ENCODE peak calls at places on chromosomes 1 and 21, in six cellular contexts. O is AG09319, N is A549, L is RWPE1, T is GM12878, E is psoas muscle. X is an unnamed sample.

GRCh38 chr1:213986925-213987250 is 885 bp upstream of the PROX1 start:
- DNase-seq in L (no peak), E (no peak), O (no peak), N (no peak), T (no peak), X (no peak)

GRCh38 chr1:68511254-68511653 is 14.4 kb upstream of the DEPDC1 start:
- DNase-seq in E (no peak), T (no peak), L (no peak), O (no peak), N (no peak), X (no peak)

GRCh38 chr1:218341325-218341724 is 3.8 kb upstream of the TGFB2 start:
- DNase-seq in T (no peak), L (no peak), O (no peak), N (no peak), E (no peak), X (no peak)

GRCh38 chr21:29075706-29076447 is 2.4 kb upstream of the CCT8 start:
- DNase-seq in O (no peak), E (no peak), N (no peak), T (no peak), L (peak), X (no peak)

GRCh38 chr1:47378147-47378546 is 37.9 kb upstream of the FOXE3 start:
- DNase-seq in L (no peak), T (no peak), E (no peak), O (no peak), N (no peak), X (no peak)

GRCh38 chr1:235399661-235400060 is 32.4 kb downstream of the TBCE start:
- DNase-seq in N (no peak), E (no peak), L (no peak), O (no peak), T (no peak), X (no peak)

GRCh38 chr21:46077674-46078101 is 20.2 kb upstream of the COL6A2 start:
- DNase-seq in O (no peak), E (no peak), L (no peak), N (no peak), T (no peak), X (no peak)

GRCh38 chr1:89780721-89781120 is 40.1 kb upstream of the LRRC8D start:
- DNase-seq in E (no peak), O (peak), T (no peak), L (peak), N (peak), X (no peak)

GRCh38 chr1:65281846-65282245 is 27.5 kb upstream of the DNAJC6 start:
- DNase-seq in L (no peak), E (no peak), N (no peak), T (no peak), O (no peak), X (no peak)

GRCh38 chr1:85087659-85088407 is 39.5 kb upstream of the MCOLN3 start:
- DNase-seq in E (no peak), O (no peak), T (no peak), L (peak), N (no peak), X (no peak)

GRCh38 chr1:182617734-182618288 is 13.6 kb upstream of the RGS16 start:
- DNase-seq in N (no peak), L (no peak), T (no peak), O (no peak), E (no peak), X (no peak)

GRCh38 chr1:78255849-78256248 is 210.1 kb downstream of the GIPC2 start:
- DNase-seq in N (no peak), T (no peak), E (no peak), O (no peak), L (no peak), X (no peak)

GRCh38 chr1:195899762-195900352 is 708.4 kb downstream of the KCNT2 start:
- DNase-seq in L (peak), N (peak), E (no peak), T (no peak), O (no peak), X (no peak)

GRCh38 chr1:159015440-159015909 is 5.8 kb downstream of the IFI16 start:
- DNase-seq in N (peak), E (peak), L (peak), O (peak), T (peak), X (peak)

GRCh38 chr1:100750002-100750885 is 30.7 kb downstream of the VCAM1 start:
- DNase-seq in O (no peak), N (peak), L (no peak), E (no peak), T (no peak), X (no peak)
- TF ChIP-seq CTCF in O (no peak), N (no peak), L (no peak), E (no peak), T (no peak), X (no peak)

DNA sequence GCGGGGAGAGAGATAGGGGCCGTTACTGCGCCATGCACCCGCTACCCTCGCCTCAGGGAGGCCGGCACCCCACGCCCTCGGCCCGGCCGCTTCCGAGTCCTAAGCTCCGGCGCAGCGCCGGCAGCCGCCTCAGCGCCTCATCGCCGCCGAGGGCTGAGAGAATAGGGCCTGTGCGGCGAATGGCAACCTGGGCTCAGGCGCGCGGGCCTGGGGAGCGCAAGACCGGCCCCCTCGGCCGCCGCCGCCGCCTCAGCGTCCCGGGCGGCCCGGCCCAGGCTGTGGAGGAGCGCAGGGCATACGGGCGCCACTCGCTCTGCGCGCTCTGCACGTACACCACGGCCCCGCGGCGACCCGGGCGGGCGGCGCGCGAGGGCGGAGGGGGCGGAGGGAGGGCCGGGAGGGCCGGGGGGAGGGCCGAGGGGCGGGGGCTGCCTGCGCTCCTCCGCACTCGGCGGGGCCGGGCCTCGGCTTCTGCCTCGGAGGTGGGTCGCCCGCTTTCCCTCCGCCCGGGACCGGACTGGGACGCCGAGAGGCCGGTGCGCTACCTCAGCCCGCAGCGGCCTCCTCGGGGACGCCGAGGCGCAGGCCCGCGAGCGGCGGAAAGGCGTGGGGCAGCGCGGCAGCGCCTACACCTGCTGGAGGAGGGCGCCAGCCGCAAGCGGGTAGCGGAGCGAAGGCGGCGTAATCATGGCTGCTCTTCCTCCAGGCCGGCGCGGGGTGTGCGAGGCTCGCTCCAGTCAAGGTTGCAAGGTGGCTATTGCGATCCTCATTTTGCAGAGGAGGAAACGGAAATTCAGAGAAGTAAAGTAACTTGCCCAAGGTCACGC is at the start of gene EGLN1:
- DNase-seq in N (peak), O (peak), L (peak), T (peak), E (peak), X (peak)
- TF ChIP-seq CTCF in N (peak), O (peak), L (peak), T (peak), E (no peak), X (peak)

GRCh38 chr21:36422279-36423098 is 37.3 kb downstream of the CHAF1B start:
- DNase-seq in L (peak), E (peak), T (no peak), N (peak), O (no peak), X (peak)
- TF ChIP-seq CTCF in L (peak), E (peak), T (peak), N (peak), O (peak), X (peak)

GRCh38 chr1:154842635-154843034 is 27.4 kb downstream of the KCNN3 start:
- DNase-seq in N (no peak), E (no peak), O (no peak), T (no peak), L (no peak), X (no peak)

GRCh38 chr1:154839691-154840090 is 30.4 kb downstream of the KCNN3 start:
- DNase-seq in O (no peak), N (no peak), E (no peak), T (no peak), L (no peak), X (no peak)

GRCh38 chr1:154841384-154841783 is 28.7 kb downstream of the KCNN3 start:
- DNase-seq in T (no peak), N (no peak), E (no peak), O (no peak), L (no peak), X (no peak)

GRCh38 chr1:154838988-154839387 is 31.1 kb downstream of the KCNN3 start:
- DNase-seq in O (no peak), L (no peak), E (no peak), N (no peak), T (no peak), X (no peak)

DNA sequence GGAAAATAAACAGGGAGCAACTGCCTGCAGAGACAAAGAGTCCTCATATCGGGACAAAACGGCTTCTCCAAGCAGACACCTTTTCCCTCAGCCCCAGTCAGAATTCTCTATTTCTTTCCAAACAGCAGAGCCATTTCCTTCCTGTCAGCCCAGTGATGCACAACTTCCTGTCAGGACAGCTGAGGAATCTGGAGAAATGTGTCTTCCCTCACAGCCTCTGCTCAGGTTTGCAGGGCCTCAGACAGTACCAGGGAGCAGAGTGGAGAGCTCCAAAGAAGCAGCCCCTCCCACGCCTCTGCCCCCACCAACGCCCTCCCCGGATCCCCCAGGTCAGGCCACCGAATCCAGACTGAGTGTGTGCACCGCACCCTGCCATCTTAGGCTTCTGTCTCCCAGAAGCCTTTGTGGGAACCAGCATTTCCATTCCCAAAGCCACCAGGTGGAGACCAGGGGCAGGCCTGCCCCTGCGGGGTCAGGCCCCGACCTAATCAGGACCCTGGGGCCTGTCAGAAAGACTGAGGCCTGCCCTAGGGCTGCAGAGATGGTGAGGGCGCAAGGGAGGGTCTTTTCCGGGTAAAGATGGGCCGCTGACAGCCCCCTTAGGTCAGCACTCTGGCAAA is 29.4 kb downstream of the KCNN3 start:
- DNase-seq in O (no peak), E (no peak), N (no peak), T (no peak), L (no peak), X (no peak)
- TF ChIP-seq CTCF in O (no peak), E (no peak), N (no peak), T (no peak), L (no peak), X (no peak)

DNA sequence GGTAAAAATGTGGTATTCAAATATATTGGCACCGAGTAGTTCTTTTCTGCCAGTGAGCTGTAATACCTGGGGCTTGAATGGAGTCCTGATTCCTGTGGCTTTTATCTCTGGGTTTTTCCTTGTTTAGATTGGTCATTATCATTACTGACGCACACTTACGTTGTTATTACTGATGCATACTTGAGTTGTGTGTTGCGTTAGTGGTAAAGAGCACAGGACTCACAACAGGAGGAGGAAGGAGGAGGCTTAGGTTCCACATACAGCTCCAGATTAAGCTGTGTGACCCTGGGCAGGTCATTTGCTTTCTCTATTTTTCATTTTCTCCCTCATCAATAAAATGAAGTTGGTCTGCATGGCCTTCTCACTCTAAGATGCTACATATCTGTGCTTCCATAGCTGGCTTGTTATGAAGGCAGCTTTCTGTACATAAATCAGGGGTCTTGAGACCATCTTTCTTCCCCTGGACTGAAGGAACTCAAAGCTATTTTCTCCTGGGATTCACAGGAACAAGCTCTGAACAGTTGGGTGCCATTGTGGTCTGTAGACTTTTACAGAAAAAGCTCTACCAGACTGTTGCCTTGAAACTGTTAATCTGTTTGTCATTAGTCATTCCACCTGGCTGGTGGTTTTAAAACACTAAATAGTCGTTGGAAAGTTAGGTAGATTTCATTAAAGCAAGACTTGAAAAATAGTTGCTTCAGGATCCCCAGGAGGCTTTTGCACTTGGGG is 5.6 kb downstream of the ARID1A start:
- DNase-seq in N (no peak), T (no peak), O (no peak), E (no peak), L (no peak), X (no peak)
- TF ChIP-seq CTCF in N (no peak), T (no peak), O (no peak), E (no peak), L (no peak), X (no peak)